ENCODE peak calls at places on chromosomes 16 and 17, in seven cellular contexts. E, C, H, S, W, M and N are unnamed samples.

GRCh38 chr17:32100971-32101631 is 41.2 kb upstream of the RHOT1 start:
- DNase-seq in S (peak; percentile 7), E (no peak), H (no peak), W (no peak), C (no peak), M (no peak), N (no peak)

GRCh38 chr16:68238029-68238345 is 2.1 kb upstream of the ESRP2 start:
- DNase-seq in E (no peak), M (no peak), H (no peak), W (no peak), C (no peak), S (no peak), N (no peak)

GRCh38 chr16:64892843-64893242 is 229.0 kb downstream of the CDH11 start:
- DNase-seq in C (no peak), W (no peak), H (no peak), M (peak; percentile 95), S (no peak), E (peak; percentile 56), N (no peak)

GRCh38 chr16:1020591-1020990 is 39.0 kb downstream of the SOX8 start:
- DNase-seq in C (no peak), M (no peak), E (no peak), W (no peak), S (no peak), H (no peak), N (no peak)

GRCh38 chr16:68839831-68840230 is 3.5 kb upstream of the TANGO6 start:
- DNase-seq in C (no peak), M (peak; percentile 48), W (no peak), H (no peak), E (no peak), S (no peak), N (no peak)

GRCh38 chr16:49834496-49835009 is 21.4 kb downstream of the ZNF423 start:
- DNase-seq in S (no peak), M (no peak), C (no peak), E (peak; percentile 79), H (peak; percentile 89), W (peak; percentile 97), N (no peak)

GRCh38 chr17:35448214-35448898 is at the start of gene SLFN13:
- DNase-seq in S (peak; percentile 72), C (no peak), H (peak; percentile 41), M (peak; percentile 8), W (peak; percentile 75), E (peak; percentile 87), N (peak; percentile 30)

GRCh38 chr17:789160-789840 is 7.1 kb downstream of the MRM3 start:
- DNase-seq in S (no peak), E (no peak), W (peak; percentile 34), M (no peak), H (no peak), C (no peak), N (no peak)

GRCh38 chr16:3767333-3767977 is 50.1 kb upstream of the TRAP1 start:
- DNase-seq in M (no peak), W (no peak), S (no peak), H (no peak), E (no peak), C (no peak), N (no peak)

GRCh38 chr17:9606453-9606852 is 30.0 kb downstream of the CFAP52 start:
- DNase-seq in C (no peak), E (no peak), H (no peak), S (no peak), W (no peak), M (no peak), N (no peak)

GRCh38 chr17:21126645-21127507 is at the start of gene DHRS7B:
- DNase-seq in C (peak; percentile 95), H (peak; percentile 96), S (peak; percentile 97), W (peak; percentile 96), M (peak; percentile 85), E (peak; percentile 91), N (peak; percentile 94)

GRCh38 chr16:88758944-88759244 is 26.1 kb downstream of the PIEZO1 start:
- DNase-seq in E (no peak), M (no peak), H (no peak), S (no peak), W (no peak), C (no peak), N (no peak)
- TF ChIP-seq CTCF in E (no peak), M (no peak), H (no peak), S (no peak), W (no peak), C (no peak), N (no peak)

GRCh38 chr17:7687072-7687907 is at the start of gene TP53:
- DNase-seq in W (peak; percentile 94), C (peak; percentile 91), E (peak; percentile 94), H (peak; percentile 89), M (peak; percentile 90), S (peak; percentile 90), N (peak; percentile 75)
- TF ChIP-seq CTCF in W (no peak), C (no peak), E (no peak), H (peak; percentile 11), M (no peak), S (no peak), N (no peak)

DNA sequence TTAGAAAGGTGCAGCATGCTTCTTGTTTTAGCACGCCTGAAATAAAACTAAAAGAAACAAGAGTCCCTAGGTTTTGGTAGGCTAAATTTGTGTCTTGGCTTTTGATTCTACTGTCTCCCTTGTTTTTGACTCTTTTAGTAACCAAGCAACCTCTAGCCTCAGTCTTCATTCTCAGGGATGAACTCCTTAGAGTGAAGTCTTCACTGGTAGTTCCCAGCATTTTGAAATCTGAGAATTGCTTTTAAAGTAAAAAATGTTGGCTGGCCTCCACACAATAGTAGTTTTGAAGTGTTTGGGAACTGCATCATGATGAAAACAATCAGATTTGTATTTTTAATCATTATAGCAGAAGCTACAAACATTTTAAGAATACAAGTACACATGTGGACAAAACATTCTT is 6.1 kb upstream of the CDR2 start:
- DNase-seq in C (no peak), H (no peak), E (peak; percentile 49), M (peak; percentile 65), S (no peak), W (no peak), N (no peak)
- TF ChIP-seq CTCF in C (no peak), H (no peak), E (no peak), M (no peak), S (no peak), W (no peak), N (no peak)

GRCh38 chr16:74774223-74775139 is at the start of gene FA2H:
- DNase-seq in H (peak; percentile 43), W (no peak), M (no peak), C (peak; percentile 59), E (peak; percentile 51), S (peak; percentile 95), N (peak; percentile 70)
- TF ChIP-seq CTCF in H (no peak), W (no peak), M (no peak), C (no peak), E (no peak), S (peak; percentile 48), N (peak; percentile 59)

DNA sequence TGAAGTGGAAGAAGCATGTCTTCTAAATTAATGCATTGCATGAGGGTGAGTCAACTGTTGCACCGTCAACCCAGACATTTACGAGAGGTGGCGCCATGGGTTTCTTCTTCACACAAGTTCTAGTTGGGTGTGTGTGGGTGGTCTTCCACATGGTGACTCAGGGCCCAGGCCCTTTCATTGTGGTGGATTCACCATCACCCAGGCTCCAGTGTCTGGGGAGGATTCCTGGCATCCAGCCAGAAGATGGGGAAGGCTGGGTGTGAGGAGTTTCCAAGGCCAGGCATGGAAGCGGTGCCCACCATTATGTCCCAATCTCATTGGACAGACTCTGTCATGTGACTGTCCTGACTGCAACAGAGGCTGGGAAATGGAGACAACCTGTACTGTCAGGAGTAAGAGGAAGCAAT is 21.4 kb upstream of the JPH3 start:
- DNase-seq in S (no peak), E (peak; percentile 78), H (peak; percentile 56), M (peak; percentile 63), C (no peak), W (no peak), N (no peak)
- TF ChIP-seq CTCF in S (no peak), E (peak; percentile 14), H (no peak), M (no peak), C (no peak), W (no peak), N (no peak)

DNA sequence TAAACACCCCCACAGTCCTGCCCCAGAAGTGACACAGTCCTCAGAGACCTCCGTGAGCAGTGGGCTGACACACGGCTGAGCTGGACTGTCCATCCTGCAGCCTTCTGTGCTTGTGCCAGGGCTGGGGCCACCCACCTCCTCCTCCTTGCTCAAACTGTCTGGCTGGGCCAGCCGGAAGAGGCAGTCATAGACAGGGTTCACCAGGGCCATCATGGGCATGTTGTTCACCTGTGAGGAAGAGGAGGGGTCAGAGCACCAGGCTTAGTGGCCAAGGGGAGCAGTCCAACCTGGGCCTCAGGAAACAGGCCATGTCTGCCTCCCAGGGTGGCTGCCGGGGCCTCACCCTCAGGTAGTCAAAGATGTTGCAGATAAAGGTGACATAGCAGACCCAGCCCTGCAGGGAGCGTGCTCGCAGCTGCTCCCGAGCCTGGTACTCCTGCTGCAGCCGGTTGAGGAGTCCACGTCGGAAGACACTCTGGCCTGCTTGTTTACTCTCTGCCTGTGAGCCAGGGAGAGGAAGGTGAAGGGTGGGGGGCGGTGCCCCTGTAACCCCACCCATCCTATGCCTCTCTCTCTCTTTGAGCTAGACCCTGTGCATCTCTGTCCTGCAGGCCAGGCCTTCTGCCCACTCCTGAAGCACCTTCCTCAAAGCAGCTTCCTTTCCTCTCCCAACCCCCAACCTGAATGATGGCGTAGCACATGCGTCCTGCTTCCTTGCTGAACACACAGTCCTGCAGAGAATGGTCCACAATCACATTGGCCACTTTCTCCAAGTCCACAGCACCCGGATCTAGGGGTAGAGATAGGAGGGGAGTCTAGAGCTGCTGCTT is 3.4 kb downstream of the MIF4GD start:
- DNase-seq in H (no peak), C (no peak), S (no peak), M (no peak), W (no peak), E (no peak), N (no peak)
- TF ChIP-seq CTCF in H (no peak), C (peak; percentile 38), S (no peak), M (no peak), W (no peak), E (no peak), N (peak; percentile 35)